ENCODE peak calls at places on chromosomes 2 and 18, in eight cellular contexts. One of them, this sample, is unnamed.

GRCh38 chr2:37894601-37895000 is 30.5 kb upstream of the RMDN2 start:
- DNase-seq in ACHN: no peak
- DNase-seq in occipital lobe: no peak
- DNase-seq in endodermal cell: no peak
- DNase-seq in HS-5: no peak
- DNase-seq in fibroblast of lung: peak; percentile 56
- DNase-seq in fibroblast of mammary gland: peak; percentile 52
- DNase-seq in stimulated activated naive CD8-positive, alpha-beta T cell treated with anti-CD3 and anti-CD28 coated beads, Interleukin-15, amount 100 ng/mL, for 72 hours: no peak
- DNase-seq in this sample: no peak

GRCh38 chr2:226495466-226496161 is 304.0 kb downstream of the IRS1 start:
- DNase-seq in occipital lobe: no peak
- DNase-seq in HS-5: no peak
- DNase-seq in fibroblast of lung: no peak
- DNase-seq in ACHN: no peak
- DNase-seq in endodermal cell: no peak
- DNase-seq in fibroblast of mammary gland: no peak
- DNase-seq in stimulated activated naive CD8-positive, alpha-beta T cell treated with anti-CD3 and anti-CD28 coated beads, Interleukin-15, amount 100 ng/mL, for 72 hours: no peak
- DNase-seq in this sample: no peak

GRCh38 chr2:25473758-25474335 is 132.1 kb upstream of the DNMT3A start:
- DNase-seq in stimulated activated naive CD8-positive, alpha-beta T cell treated with anti-CD3 and anti-CD28 coated beads, Interleukin-15, amount 100 ng/mL, for 72 hours: no peak
- DNase-seq in ACHN: peak; percentile 24
- DNase-seq in HS-5: no peak
- DNase-seq in occipital lobe: no peak
- DNase-seq in fibroblast of lung: peak; percentile 45
- DNase-seq in endodermal cell: no peak
- DNase-seq in fibroblast of mammary gland: no peak
- DNase-seq in this sample: peak; percentile 41

GRCh38 chr2:136909777-136910176 is 144.4 kb downstream of the THSD7B start:
- DNase-seq in HS-5: no peak
- DNase-seq in fibroblast of mammary gland: no peak
- DNase-seq in occipital lobe: no peak
- DNase-seq in ACHN: peak; percentile 88
- DNase-seq in stimulated activated naive CD8-positive, alpha-beta T cell treated with anti-CD3 and anti-CD28 coated beads, Interleukin-15, amount 100 ng/mL, for 72 hours: no peak
- DNase-seq in fibroblast of lung: no peak
- DNase-seq in endodermal cell: peak; percentile 64
- DNase-seq in this sample: no peak

GRCh38 chr18:50654658-50655550 is 95.0 kb downstream of the MAPK4 start:
- DNase-seq in endodermal cell: no peak
- DNase-seq in HS-5: no peak
- DNase-seq in fibroblast of mammary gland: no peak
- DNase-seq in ACHN: no peak
- DNase-seq in stimulated activated naive CD8-positive, alpha-beta T cell treated with anti-CD3 and anti-CD28 coated beads, Interleukin-15, amount 100 ng/mL, for 72 hours: no peak
- DNase-seq in fibroblast of lung: no peak
- DNase-seq in occipital lobe: peak; percentile 46
- DNase-seq in this sample: no peak

GRCh38 chr2:20229322-20230201 is 4.6 kb upstream of the SDC1 start:
- DNase-seq in endodermal cell: peak; percentile 38
- DNase-seq in occipital lobe: no peak
- DNase-seq in ACHN: no peak
- DNase-seq in stimulated activated naive CD8-positive, alpha-beta T cell treated with anti-CD3 and anti-CD28 coated beads, Interleukin-15, amount 100 ng/mL, for 72 hours: no peak
- DNase-seq in fibroblast of mammary gland: peak; percentile 74
- DNase-seq in fibroblast of lung: no peak
- DNase-seq in HS-5: no peak
- DNase-seq in this sample: no peak

GRCh38 chr2:31318360-31319336 is 84.7 kb downstream of the EHD3 start:
- DNase-seq in occipital lobe: no peak
- DNase-seq in endodermal cell: no peak
- DNase-seq in HS-5: no peak
- DNase-seq in stimulated activated naive CD8-positive, alpha-beta T cell treated with anti-CD3 and anti-CD28 coated beads, Interleukin-15, amount 100 ng/mL, for 72 hours: peak; percentile 39
- DNase-seq in fibroblast of mammary gland: peak; percentile 74
- DNase-seq in ACHN: peak; percentile 73
- DNase-seq in fibroblast of lung: peak; percentile 77
- DNase-seq in this sample: no peak

GRCh38 chr2:233481368-233482142 is 85.0 kb downstream of the USP40 start:
- DNase-seq in stimulated activated naive CD8-positive, alpha-beta T cell treated with anti-CD3 and anti-CD28 coated beads, Interleukin-15, amount 100 ng/mL, for 72 hours: no peak
- DNase-seq in fibroblast of mammary gland: no peak
- DNase-seq in endodermal cell: no peak
- DNase-seq in HS-5: no peak
- DNase-seq in ACHN: no peak
- DNase-seq in occipital lobe: no peak
- DNase-seq in fibroblast of lung: no peak
- DNase-seq in this sample: no peak

GRCh38 chr2:85213404-85213803 is 80.2 kb downstream of the TCF7L1 start:
- DNase-seq in endodermal cell: no peak
- DNase-seq in stimulated activated naive CD8-positive, alpha-beta T cell treated with anti-CD3 and anti-CD28 coated beads, Interleukin-15, amount 100 ng/mL, for 72 hours: no peak
- DNase-seq in fibroblast of mammary gland: no peak
- DNase-seq in fibroblast of lung: no peak
- DNase-seq in ACHN: no peak
- DNase-seq in HS-5: no peak
- DNase-seq in occipital lobe: no peak
- DNase-seq in this sample: no peak

GRCh38 chr2:197399887-197400540 is 34.8 kb downstream of the SF3B1 start:
- DNase-seq in fibroblast of mammary gland: no peak
- DNase-seq in fibroblast of lung: peak; percentile 47
- DNase-seq in stimulated activated naive CD8-positive, alpha-beta T cell treated with anti-CD3 and anti-CD28 coated beads, Interleukin-15, amount 100 ng/mL, for 72 hours: no peak
- DNase-seq in ACHN: no peak
- DNase-seq in endodermal cell: no peak
- DNase-seq in occipital lobe: no peak
- DNase-seq in HS-5: peak; percentile 39
- DNase-seq in this sample: no peak

GRCh38 chr18:75530118-75530517 is 102.6 kb upstream of the SMIM21 start:
- DNase-seq in fibroblast of lung: no peak
- DNase-seq in HS-5: no peak
- DNase-seq in endodermal cell: no peak
- DNase-seq in stimulated activated naive CD8-positive, alpha-beta T cell treated with anti-CD3 and anti-CD28 coated beads, Interleukin-15, amount 100 ng/mL, for 72 hours: no peak
- DNase-seq in ACHN: no peak
- DNase-seq in occipital lobe: no peak
- DNase-seq in fibroblast of mammary gland: peak; percentile 22
- DNase-seq in this sample: no peak

This sample was measured in DMS 273 treated with DMSO at 0.1 percent for 48 hours.